ENCODE peak calls at places on chromosomes 2 and 18, in four cellular contexts. One of them, this sample, is unnamed.

GRCh38 chr2:43051316-43051715 is 175.1 kb downstream of the ZFP36L2 start:
- DNase-seq in GM12878: no peak
- DNase-seq in HepG2: no peak
- DNase-seq in K562: no peak
- DNase-seq in this sample: no peak

GRCh38 chr2:157927155-157927554 is 51.0 kb upstream of the ACVR1 start:
- DNase-seq in GM12878: no peak
- DNase-seq in HepG2: no peak
- DNase-seq in K562: peak
- DNase-seq in this sample: no peak

GRCh38 chr18:21484851-21485636 is 115.5 kb downstream of the ESCO1 start:
- DNase-seq in GM12878: no peak
- DNase-seq in HepG2: no peak
- DNase-seq in K562: no peak
- DNase-seq in this sample: no peak

GRCh38 chr2:95387358-95387757 is 15.2 kb upstream of the FAHD2A start:
- DNase-seq in GM12878: no peak
- DNase-seq in HepG2: no peak
- DNase-seq in K562: no peak
- DNase-seq in this sample: no peak

GRCh38 chr2:129004940-129005490 is 686.3 kb upstream of the HS6ST1 start:
- DNase-seq in GM12878: no peak
- DNase-seq in HepG2: no peak
- DNase-seq in K562: no peak
- DNase-seq in this sample: no peak

GRCh38 chr18:67217551-67218166 is 298.9 kb downstream of the DSEL start:
- DNase-seq in GM12878: no peak
- DNase-seq in HepG2: peak
- DNase-seq in K562: peak
- DNase-seq in this sample: peak

GRCh38 chr2:26630669-26631360 is 10.4 kb downstream of the CIB4 start:
- DNase-seq in GM12878: no peak
- DNase-seq in HepG2: peak
- DNase-seq in K562: no peak
- DNase-seq in this sample: no peak

GRCh38 chr2:132773331-132773730 is 103.3 kb upstream of the LYPD1 start:
- DNase-seq in GM12878: no peak
- DNase-seq in HepG2: no peak
- DNase-seq in K562: no peak
- DNase-seq in this sample: no peak

GRCh38 chr18:63848159-63848558 is 39.3 kb upstream of the SERPINB2 start:
- DNase-seq in GM12878: no peak
- DNase-seq in HepG2: peak
- DNase-seq in K562: peak
- DNase-seq in this sample: peak

GRCh38 chr2:144550916-144551315 is 31.0 kb upstream of the ZEB2 start:
- DNase-seq in GM12878: no peak
- DNase-seq in HepG2: no peak
- DNase-seq in K562: no peak
- DNase-seq in this sample: no peak

GRCh38 chr2:207046642-207047213 is 107.4 kb downstream of the CPO start:
- DNase-seq in GM12878: no peak
- DNase-seq in HepG2: no peak
- DNase-seq in K562: no peak
- DNase-seq in this sample: no peak

GRCh38 chr2:113219889-113220641 is 46.3 kb downstream of the PSD4 start:
- DNase-seq in GM12878: no peak
- DNase-seq in HepG2: peak
- DNase-seq in K562: peak
- DNase-seq in this sample: no peak

GRCh38 chr2:9595746-9596145 is 35.1 kb downstream of the YWHAQ start:
- DNase-seq in GM12878: no peak
- DNase-seq in HepG2: no peak
- DNase-seq in K562: no peak
- DNase-seq in this sample: no peak

GRCh38 chr2:28624798-28625701 is 126.6 kb upstream of the PPP1CB start:
- DNase-seq in GM12878: peak
- DNase-seq in HepG2: peak
- DNase-seq in K562: no peak
- DNase-seq in this sample: no peak

GRCh38 chr2:215432759-215433594 is 2.9 kb downstream of the FN1 start:
- DNase-seq in GM12878: no peak
- DNase-seq in HepG2: no peak
- DNase-seq in K562: no peak
- DNase-seq in this sample: no peak

GRCh38 chr2:65070172-65070830 is 14.1 kb downstream of the CEP68 start:
- DNase-seq in GM12878: no peak
- DNase-seq in HepG2: peak
- DNase-seq in K562: no peak
- DNase-seq in this sample: no peak

GRCh38 chr2:205566556-205567061 is 115.7 kb upstream of the NRP2 start:
- DNase-seq in GM12878: no peak
- DNase-seq in HepG2: no peak
- DNase-seq in K562: no peak
- DNase-seq in this sample: no peak

GRCh38 chr2:222311321-222311977 is 12.7 kb upstream of the PAX3 start:
- DNase-seq in GM12878: no peak
- DNase-seq in HepG2: no peak
- DNase-seq in K562: no peak
- DNase-seq in this sample: no peak

GRCh38 chr18:78986018-78986481 is 6.4 kb downstream of the SALL3 start:
- DNase-seq in GM12878: no peak
- DNase-seq in HepG2: peak
- DNase-seq in K562: peak
- DNase-seq in this sample: peak

GRCh38 chr2:218017211-218018053 is 14.6 kb upstream of the TNS1 start:
- DNase-seq in GM12878: no peak
- DNase-seq in HepG2: no peak
- DNase-seq in K562: no peak
- DNase-seq in this sample: no peak

GRCh38 chr2:27222407-27222806 is 5.2 kb downstream of the CAD start:
- DNase-seq in GM12878: no peak
- DNase-seq in HepG2: no peak
- DNase-seq in K562: no peak
- DNase-seq in this sample: no peak

GRCh38 chr18:77071711-77072292 is 60.8 kb downstream of the MBP start:
- DNase-seq in GM12878: no peak
- DNase-seq in HepG2: no peak
- DNase-seq in K562: no peak
- DNase-seq in this sample: no peak

GRCh38 chr18:76484749-76485387 is 10.2 kb downstream of the ZNF516 start:
- DNase-seq in GM12878: no peak
- DNase-seq in HepG2: no peak
- DNase-seq in K562: no peak
- DNase-seq in this sample: no peak

GRCh38 chr2:173119069-173119807 is 43.6 kb downstream of the MAP3K20 start:
- DNase-seq in GM12878: no peak
- DNase-seq in HepG2: no peak
- DNase-seq in K562: no peak
- DNase-seq in this sample: no peak
- TF ChIP-seq SP1 in GM12878: no peak
- TF ChIP-seq SP1 in HepG2: no peak
- TF ChIP-seq SP1 in K562: no peak
- TF ChIP-seq SP1 in this sample: no peak

DNA sequence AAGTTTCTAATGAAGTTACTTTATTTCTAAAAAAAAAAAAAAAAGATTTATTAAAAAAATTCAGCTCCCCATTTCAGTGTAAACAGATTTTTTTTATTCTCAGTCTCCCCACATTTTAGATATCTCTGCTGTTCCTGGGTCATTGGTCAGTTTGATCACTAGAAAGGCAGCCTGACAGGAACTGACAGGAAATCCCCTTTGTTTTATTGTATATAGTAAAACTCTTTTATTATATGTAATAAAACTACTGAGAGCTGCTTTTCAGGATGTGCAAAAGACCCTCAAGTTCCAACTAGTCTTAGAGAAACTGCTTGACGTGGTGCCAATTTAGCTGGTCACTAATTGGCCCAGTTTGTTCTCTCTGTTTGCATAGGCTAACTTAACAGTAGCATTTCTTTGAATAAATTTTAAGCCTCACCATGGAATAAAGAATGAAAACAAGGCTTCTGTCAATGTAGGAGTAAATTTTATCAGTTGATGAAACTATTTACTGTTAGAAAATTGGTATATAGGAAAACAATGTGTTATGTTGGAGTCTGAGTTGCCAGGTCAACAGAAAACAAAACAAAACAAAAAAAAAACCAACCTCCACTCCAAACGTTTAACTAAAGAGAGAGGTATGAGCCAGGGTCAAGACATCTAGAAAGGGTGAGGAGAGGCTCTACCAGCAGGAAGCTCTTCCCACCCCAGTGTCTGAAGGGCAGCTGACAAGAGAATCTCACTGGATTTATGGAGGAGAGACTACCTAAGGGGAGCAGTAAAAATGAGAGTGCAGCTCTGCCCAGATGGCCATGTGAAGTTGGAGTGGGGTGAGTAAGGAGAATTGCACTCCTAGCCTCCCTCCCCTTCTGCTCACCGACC is 184.6 kb downstream of the ST6GAL2 start:
- DNase-seq in GM12878: no peak
- DNase-seq in HepG2: no peak
- DNase-seq in K562: no peak
- DNase-seq in this sample: no peak
- TF ChIP-seq FOXK2 in GM12878: no peak
- TF ChIP-seq FOXK2 in HepG2: no peak
- TF ChIP-seq FOXK2 in K562: no peak
- TF ChIP-seq FOXK2 in this sample: no peak

GRCh38 chr2:127218843-127219715 is 1.0 kb downstream of the CYP27C1 start:
- DNase-seq in GM12878: no peak
- DNase-seq in HepG2: no peak
- DNase-seq in K562: no peak
- DNase-seq in this sample: no peak
- TF ChIP-seq BHLHE40 in GM12878: no peak
- TF ChIP-seq BHLHE40 in HepG2: no peak
- TF ChIP-seq BHLHE40 in K562: no peak
- TF ChIP-seq BHLHE40 in this sample: no peak

GRCh38 chr2:199988176-199988575 is 32.8 kb downstream of the MAIP1 start:
- DNase-seq in GM12878: no peak
- DNase-seq in HepG2: no peak
- DNase-seq in K562: peak
- DNase-seq in this sample: no peak

GRCh38 chr2:199982444-199982843 is 27.1 kb downstream of the MAIP1 start:
- DNase-seq in GM12878: no peak
- DNase-seq in HepG2: no peak
- DNase-seq in K562: no peak
- DNase-seq in this sample: no peak

GRCh38 chr2:199983534-199983933 is 28.2 kb downstream of the MAIP1 start:
- DNase-seq in GM12878: no peak
- DNase-seq in HepG2: no peak
- DNase-seq in K562: no peak
- DNase-seq in this sample: no peak

GRCh38 chr2:199987586-199987985 is 32.2 kb downstream of the MAIP1 start:
- DNase-seq in GM12878: no peak
- DNase-seq in HepG2: no peak
- DNase-seq in K562: peak
- DNase-seq in this sample: no peak

DNA sequence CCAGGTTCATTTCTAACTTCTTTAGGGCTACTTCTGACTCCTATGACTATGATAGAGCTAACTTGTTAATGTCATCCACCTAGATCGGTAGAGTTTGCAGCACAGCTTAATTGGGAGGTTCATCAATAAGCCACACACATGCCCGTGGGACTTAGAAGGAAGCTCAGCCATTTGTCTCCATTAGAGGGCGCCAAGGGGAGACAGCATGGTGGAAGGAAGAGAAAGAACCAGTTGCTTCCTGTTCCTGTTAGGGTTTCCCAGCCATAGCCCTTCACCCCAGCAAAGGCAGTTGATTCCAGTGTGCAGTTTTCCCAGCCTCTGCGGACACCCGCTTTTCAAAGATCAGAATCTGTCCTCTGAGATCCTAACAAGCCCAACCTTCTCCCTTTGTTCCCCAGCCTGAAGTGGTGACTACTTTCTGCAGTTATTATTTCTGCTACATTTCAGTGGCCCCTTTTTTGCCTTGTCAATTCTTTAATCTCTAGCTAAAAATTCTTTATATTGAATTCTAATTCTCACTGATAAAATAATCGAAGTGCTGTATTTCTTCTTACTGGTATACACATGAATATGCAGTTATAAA is 30.3 kb downstream of the MAIP1 start:
- DNase-seq in GM12878: no peak
- DNase-seq in HepG2: peak
- DNase-seq in K562: peak
- DNase-seq in this sample: peak
- TF ChIP-seq SP1 in GM12878: no peak
- TF ChIP-seq SP1 in HepG2: no peak
- TF ChIP-seq SP1 in K562: no peak
- TF ChIP-seq SP1 in this sample: no peak

GRCh38 chr2:71064110-71064611 is 4.3 kb upstream of the NAGK start:
- DNase-seq in GM12878: no peak
- DNase-seq in HepG2: no peak
- DNase-seq in K562: peak
- DNase-seq in this sample: no peak

GRCh38 chr2:71063216-71063615 is 5.2 kb upstream of the NAGK start:
- DNase-seq in GM12878: no peak
- DNase-seq in HepG2: no peak
- DNase-seq in K562: no peak
- DNase-seq in this sample: no peak

GRCh38 chr2:71060871-71061270 is 7.6 kb upstream of the NAGK start:
- DNase-seq in GM12878: no peak
- DNase-seq in HepG2: no peak
- DNase-seq in K562: no peak
- DNase-seq in this sample: no peak

GRCh38 chr2:71064754-71065621 is 3.5 kb upstream of the NAGK start:
- DNase-seq in GM12878: peak
- DNase-seq in HepG2: no peak
- DNase-seq in K562: no peak
- DNase-seq in this sample: no peak

GRCh38 chr2:71060211-71060610 is 8.2 kb upstream of the NAGK start:
- DNase-seq in GM12878: no peak
- DNase-seq in HepG2: no peak
- DNase-seq in K562: no peak
- DNase-seq in this sample: no peak
- TF ChIP-seq FOXK2 in GM12878: no peak
- TF ChIP-seq FOXK2 in HepG2: no peak
- TF ChIP-seq FOXK2 in K562: no peak
- TF ChIP-seq FOXK2 in this sample: no peak

DNA sequence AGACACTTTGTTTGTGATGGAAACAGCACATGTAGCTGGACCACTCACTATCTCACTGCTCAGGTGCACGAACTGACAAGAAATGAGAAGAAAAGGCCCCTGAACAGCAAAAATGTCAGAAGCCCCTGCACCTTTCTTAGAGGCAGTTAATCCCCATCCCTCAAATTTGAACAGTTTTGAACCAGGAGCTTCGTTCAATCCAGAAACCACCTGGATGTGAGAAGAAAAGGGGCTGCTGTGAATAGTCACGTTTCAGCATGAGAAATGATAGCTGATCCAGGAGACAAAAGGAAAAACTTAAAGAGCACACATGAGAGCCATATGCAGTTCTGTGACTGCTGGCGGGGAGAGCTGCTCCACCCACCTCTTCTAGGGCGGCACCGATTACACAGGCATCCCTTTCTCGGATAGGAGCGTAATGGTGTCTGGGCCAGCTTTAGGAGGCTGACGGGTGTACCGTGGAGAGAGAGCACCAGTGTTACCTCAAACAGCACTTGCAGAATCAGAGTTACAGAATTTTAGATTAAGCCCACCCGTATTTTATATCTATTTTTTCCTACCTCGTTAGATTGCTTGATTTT is 117.0 kb upstream of the EML6 start:
- DNase-seq in GM12878: no peak
- DNase-seq in HepG2: no peak
- DNase-seq in K562: no peak
- DNase-seq in this sample: no peak
- TF ChIP-seq BHLHE40 in GM12878: no peak
- TF ChIP-seq BHLHE40 in HepG2: no peak
- TF ChIP-seq BHLHE40 in K562: no peak
- TF ChIP-seq BHLHE40 in this sample: no peak